ENCODE peak calls at places on chromosomes 4 and X, in six cellular contexts. One of them, this sample, is unnamed.

GRCh38 chr4:73068496-73069337 is 799 bp downstream of the COX18 start:
- DNase-seq in hepatocyte: peak; percentile 14
- DNase-seq in IMR-90: peak; percentile 32
- DNase-seq in fibroblast of lung: peak; percentile 39
- DNase-seq in H9: no peak
- DNase-seq in esophagus squamous epithelium: no peak
- DNase-seq in this sample: peak; percentile 17

GRCh38 chr4:35087216-35087615 is 1157.1 kb downstream of the ARAP2 start:
- DNase-seq in hepatocyte: no peak
- DNase-seq in fibroblast of lung: no peak
- DNase-seq in H9: no peak
- DNase-seq in IMR-90: no peak
- DNase-seq in esophagus squamous epithelium: no peak
- DNase-seq in this sample: no peak

GRCh38 chrX:71493111-71493613 is 39.7 kb upstream of the OGT start:
- DNase-seq in fibroblast of lung: no peak
- DNase-seq in H9: no peak
- DNase-seq in hepatocyte: no peak
- DNase-seq in esophagus squamous epithelium: no peak
- DNase-seq in IMR-90: no peak
- DNase-seq in this sample: peak; percentile 4

GRCh38 chrX:21708116-21708515 is 49.8 kb downstream of the SMPX start:
- DNase-seq in esophagus squamous epithelium: no peak
- DNase-seq in fibroblast of lung: no peak
- DNase-seq in H9: no peak
- DNase-seq in hepatocyte: no peak
- DNase-seq in IMR-90: no peak
- DNase-seq in this sample: no peak

GRCh38 chr4:139454646-139455045 is 725 bp downstream of the RAB33B start:
- DNase-seq in esophagus squamous epithelium: no peak
- DNase-seq in fibroblast of lung: no peak
- DNase-seq in IMR-90: no peak
- DNase-seq in H9: no peak
- DNase-seq in hepatocyte: no peak
- DNase-seq in this sample: no peak

GRCh38 chr4:94714360-94714759 is 43.4 kb upstream of the BMPR1B start:
- DNase-seq in H9: no peak
- DNase-seq in IMR-90: peak; percentile 13
- DNase-seq in hepatocyte: no peak
- DNase-seq in esophagus squamous epithelium: no peak
- DNase-seq in fibroblast of lung: peak; percentile 41
- DNase-seq in this sample: no peak

GRCh38 chrX:97616883-97617510 is 733.3 kb downstream of the RPA4 start:
- DNase-seq in esophagus squamous epithelium: no peak
- DNase-seq in IMR-90: peak; percentile 74
- DNase-seq in hepatocyte: peak; percentile 44
- DNase-seq in H9: no peak
- DNase-seq in fibroblast of lung: peak; percentile 71
- DNase-seq in this sample: no peak

GRCh38 chrX:56853436-56853835 is 124.4 kb downstream of the NBDY start:
- DNase-seq in IMR-90: no peak
- DNase-seq in hepatocyte: no peak
- DNase-seq in esophagus squamous epithelium: no peak
- DNase-seq in H9: no peak
- DNase-seq in fibroblast of lung: no peak
- DNase-seq in this sample: no peak

GRCh38 chr4:35250771-35251170 is 993.5 kb downstream of the ARAP2 start:
- DNase-seq in H9: no peak
- DNase-seq in hepatocyte: no peak
- DNase-seq in IMR-90: no peak
- DNase-seq in fibroblast of lung: no peak
- DNase-seq in esophagus squamous epithelium: no peak
- DNase-seq in this sample: no peak

GRCh38 chr4:140047017-140047640 is 106.9 kb downstream of the MAML3 start:
- DNase-seq in esophagus squamous epithelium: no peak
- DNase-seq in fibroblast of lung: peak; percentile 36
- DNase-seq in H9: peak; percentile 52
- DNase-seq in IMR-90: no peak
- DNase-seq in hepatocyte: no peak
- DNase-seq in this sample: no peak

GRCh38 chr4:29309050-29309449 is 1411.1 kb upstream of the PCDH7 start:
- DNase-seq in esophagus squamous epithelium: no peak
- DNase-seq in IMR-90: peak; percentile 81
- DNase-seq in H9: no peak
- DNase-seq in hepatocyte: no peak
- DNase-seq in fibroblast of lung: peak; percentile 54
- DNase-seq in this sample: no peak

GRCh38 chrX:3599787-3600465 is 113.5 kb downstream of the PRKX start:
- DNase-seq in hepatocyte: no peak
- DNase-seq in fibroblast of lung: peak; percentile 24
- DNase-seq in esophagus squamous epithelium: no peak
- DNase-seq in H9: no peak
- DNase-seq in IMR-90: no peak
- DNase-seq in this sample: no peak

GRCh38 chr4:1567808-1568581 is 116.1 kb downstream of the FAM53A start:
- DNase-seq in IMR-90: no peak
- DNase-seq in fibroblast of lung: no peak
- DNase-seq in hepatocyte: no peak
- DNase-seq in esophagus squamous epithelium: no peak
- DNase-seq in H9: no peak
- DNase-seq in this sample: no peak

GRCh38 chr4:16721618-16722291 is 176.7 kb downstream of the LDB2 start:
- DNase-seq in esophagus squamous epithelium: no peak
- DNase-seq in hepatocyte: peak; percentile 27
- DNase-seq in fibroblast of lung: peak; percentile 89
- DNase-seq in H9: no peak
- DNase-seq in IMR-90: peak; percentile 89
- DNase-seq in this sample: peak; percentile 31

GRCh38 chr4:46270986-46271596 is 118.8 kb downstream of the GABRA2 start:
- DNase-seq in hepatocyte: peak; percentile 38
- DNase-seq in fibroblast of lung: peak; percentile 3
- DNase-seq in esophagus squamous epithelium: no peak
- DNase-seq in H9: no peak
- DNase-seq in IMR-90: peak; percentile 4
- DNase-seq in this sample: no peak

GRCh38 chr4:63302078-63302477 is 1107.2 kb downstream of the TECRL start:
- DNase-seq in hepatocyte: no peak
- DNase-seq in esophagus squamous epithelium: no peak
- DNase-seq in fibroblast of lung: no peak
- DNase-seq in H9: no peak
- DNase-seq in IMR-90: no peak
- DNase-seq in this sample: no peak

DNA sequence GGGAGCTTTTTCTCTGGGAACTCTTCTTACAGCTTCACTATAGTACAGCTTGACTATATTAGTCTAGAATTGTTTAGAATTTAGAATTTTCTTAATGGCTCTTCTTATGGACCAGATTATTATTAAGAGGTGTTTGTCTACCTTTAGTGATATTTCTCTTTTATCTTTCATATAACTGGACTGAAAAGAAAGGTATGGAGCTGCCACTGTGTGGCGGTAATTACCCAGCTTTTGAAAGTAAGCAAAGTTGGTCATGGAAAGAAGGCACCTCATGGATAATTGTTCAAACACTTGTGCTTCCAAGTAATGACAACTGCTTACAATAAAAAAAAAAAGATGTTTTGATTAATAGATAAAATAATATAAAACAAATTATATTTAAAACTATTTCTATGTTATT is 1112.5 kb downstream of the TECRL start:
- DNase-seq in IMR-90: no peak
- DNase-seq in esophagus squamous epithelium: no peak
- DNase-seq in fibroblast of lung: no peak
- DNase-seq in H9: no peak
- DNase-seq in hepatocyte: peak; percentile 15
- DNase-seq in this sample: no peak
- TF ChIP-seq CTCF in IMR-90: no peak
- TF ChIP-seq CTCF in esophagus squamous epithelium: no peak
- TF ChIP-seq CTCF in fibroblast of lung: no peak
- TF ChIP-seq CTCF in H9: peak; percentile 71
- TF ChIP-seq CTCF in hepatocyte: peak; percentile 49
- TF ChIP-seq CTCF in this sample: peak; percentile 18

GRCh38 chr4:39521253-39521908 is 5.9 kb downstream of the UGDH start:
- DNase-seq in H9: no peak
- DNase-seq in esophagus squamous epithelium: no peak
- DNase-seq in IMR-90: peak; percentile 82
- DNase-seq in fibroblast of lung: peak; percentile 73
- DNase-seq in hepatocyte: no peak
- DNase-seq in this sample: no peak
- H3K4me1 ChIP-seq in H9: no peaks in the 10 kb centered on the region
- H3K4me1 ChIP-seq in esophagus squamous epithelium: peaks cover 52% of the 10 kb centered on the region
- H3K4me1 ChIP-seq in IMR-90: peaks cover 7% of the 10 kb centered on the region
- H3K4me1 ChIP-seq in fibroblast of lung: peaks cover 9% of the 10 kb centered on the region
- H3K4me1 ChIP-seq in hepatocyte: peaks cover 29% of the 10 kb centered on the region
- H3K4me1 ChIP-seq in this sample: no peaks in the 10 kb centered on the region

GRCh38 chrX:40098264-40099045 is 697 bp upstream of the BCOR start:
- DNase-seq in H9: peak; percentile 80
- DNase-seq in IMR-90: no peak
- DNase-seq in hepatocyte: peak; percentile 83
- DNase-seq in fibroblast of lung: peak; percentile 56
- DNase-seq in esophagus squamous epithelium: no peak
- DNase-seq in this sample: no peak

GRCh38 chrX:40101430-40101802 is 3.7 kb upstream of the BCOR start:
- DNase-seq in H9: peak; percentile 53
- DNase-seq in hepatocyte: no peak
- DNase-seq in esophagus squamous epithelium: no peak
- DNase-seq in IMR-90: no peak
- DNase-seq in fibroblast of lung: no peak
- DNase-seq in this sample: no peak

GRCh38 chrX:40100537-40101429 is 3.0 kb upstream of the BCOR start:
- DNase-seq in fibroblast of lung: no peak
- DNase-seq in hepatocyte: no peak
- DNase-seq in H9: peak; percentile 48
- DNase-seq in IMR-90: no peak
- DNase-seq in esophagus squamous epithelium: no peak
- DNase-seq in this sample: no peak

GRCh38 chrX:40099046-40099968 is 1.5 kb upstream of the BCOR start:
- DNase-seq in hepatocyte: peak; percentile 55
- DNase-seq in fibroblast of lung: no peak
- DNase-seq in IMR-90: no peak
- DNase-seq in esophagus squamous epithelium: no peak
- DNase-seq in H9: peak; percentile 79
- DNase-seq in this sample: no peak

GRCh38 chrX:40100141-40100536 is 2.4 kb upstream of the BCOR start:
- DNase-seq in esophagus squamous epithelium: no peak
- DNase-seq in IMR-90: no peak
- DNase-seq in H9: no peak
- DNase-seq in fibroblast of lung: no peak
- DNase-seq in hepatocyte: peak; percentile 57
- DNase-seq in this sample: no peak
- H3K27me3 ChIP-seq in esophagus squamous epithelium: no peaks in the 10 kb centered on the region
- H3K27me3 ChIP-seq in IMR-90: peaks cover 4% of the 10 kb centered on the region
- H3K27me3 ChIP-seq in H9: peaks cover 52% of the 10 kb centered on the region
- H3K27me3 ChIP-seq in fibroblast of lung: no peaks in the 10 kb centered on the region
- H3K27me3 ChIP-seq in hepatocyte: peaks cover 48% of the 10 kb centered on the region
- H3K27me3 ChIP-seq in this sample: no peaks in the 10 kb centered on the region

GRCh38 chr4:90030953-90031352 is 96.2 kb upstream of the CCSER1 start:
- DNase-seq in fibroblast of lung: no peak
- DNase-seq in hepatocyte: peak; percentile 41
- DNase-seq in H9: peak; percentile 35
- DNase-seq in esophagus squamous epithelium: no peak
- DNase-seq in IMR-90: no peak
- DNase-seq in this sample: no peak
- TF ChIP-seq CTCF in fibroblast of lung: no peak
- TF ChIP-seq CTCF in hepatocyte: peak; percentile 43
- TF ChIP-seq CTCF in H9: peak; percentile 60
- TF ChIP-seq CTCF in esophagus squamous epithelium: no peak
- TF ChIP-seq CTCF in IMR-90: no peak
- TF ChIP-seq CTCF in this sample: peak; percentile 32

DNA sequence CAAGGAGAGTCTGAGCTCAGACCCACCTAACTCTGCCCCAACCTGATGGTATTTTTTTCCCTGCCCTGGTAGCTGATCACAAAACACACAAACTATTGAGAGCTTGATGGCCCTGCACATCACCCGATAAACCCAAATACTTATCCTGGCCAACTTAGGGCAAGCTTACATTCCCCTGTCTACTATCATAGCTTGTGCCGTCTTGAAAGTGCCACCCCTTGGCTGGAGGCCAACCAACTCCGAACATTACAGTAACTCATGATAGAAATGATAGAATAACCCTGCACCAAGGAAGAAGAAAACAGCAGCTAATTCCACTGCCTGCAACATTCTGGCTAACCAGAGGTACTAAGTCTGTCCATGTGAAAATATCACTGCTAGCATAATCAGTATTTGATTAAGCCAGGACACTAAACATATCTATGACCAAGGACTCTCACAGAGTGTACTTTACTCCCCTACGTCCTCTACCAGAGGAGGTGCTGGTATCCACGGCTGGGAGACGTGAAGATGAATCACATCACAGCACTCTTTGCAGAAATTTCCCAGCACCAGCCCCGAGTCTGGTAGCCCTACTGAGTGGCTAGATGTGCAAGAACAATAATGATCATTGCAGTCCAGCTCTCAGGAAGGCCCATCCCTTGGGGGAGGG is 8.9 kb downstream of the STBD1 start:
- DNase-seq in fibroblast of lung: no peak
- DNase-seq in H9: no peak
- DNase-seq in IMR-90: no peak
- DNase-seq in hepatocyte: no peak
- DNase-seq in esophagus squamous epithelium: no peak
- DNase-seq in this sample: no peak
- H3K4me1 ChIP-seq in fibroblast of lung: peaks cover 2% of the 10 kb centered on the region
- H3K4me1 ChIP-seq in H9: no peaks in the 10 kb centered on the region
- H3K4me1 ChIP-seq in IMR-90: no peaks in the 10 kb centered on the region
- H3K4me1 ChIP-seq in hepatocyte: no peaks in the 10 kb centered on the region
- H3K4me1 ChIP-seq in esophagus squamous epithelium: no peaks in the 10 kb centered on the region
- H3K4me1 ChIP-seq in this sample: no peaks in the 10 kb centered on the region

GRCh38 chrX:1138476-1138875 is 74.0 kb downstream of the CRLF2 start:
- DNase-seq in H9: peak; percentile 12
- DNase-seq in IMR-90: no peak
- DNase-seq in hepatocyte: no peak
- DNase-seq in esophagus squamous epithelium: no peak
- DNase-seq in fibroblast of lung: no peak
- DNase-seq in this sample: no peak
- H3K27me3 ChIP-seq in H9: no peaks in the 10 kb centered on the region
- H3K27me3 ChIP-seq in IMR-90: no peaks in the 10 kb centered on the region
- H3K27me3 ChIP-seq in hepatocyte: no peaks in the 10 kb centered on the region
- H3K27me3 ChIP-seq in esophagus squamous epithelium: peaks cover 5% of the 10 kb centered on the region
- H3K27me3 ChIP-seq in fibroblast of lung: no peaks in the 10 kb centered on the region
- H3K27me3 ChIP-seq in this sample: no peaks in the 10 kb centered on the region

GRCh38 chrX:129497146-129497805 is 26.0 kb downstream of the SMARCA1 start:
- DNase-seq in H9: no peak
- DNase-seq in IMR-90: no peak
- DNase-seq in fibroblast of lung: no peak
- DNase-seq in esophagus squamous epithelium: no peak
- DNase-seq in hepatocyte: no peak
- DNase-seq in this sample: no peak

GRCh38 chrX:129496625-129497024 is 26.7 kb downstream of the SMARCA1 start:
- DNase-seq in H9: no peak
- DNase-seq in fibroblast of lung: peak; percentile 48
- DNase-seq in esophagus squamous epithelium: no peak
- DNase-seq in IMR-90: peak; percentile 67
- DNase-seq in hepatocyte: no peak
- DNase-seq in this sample: no peak

GRCh38 chrX:129493643-129494042 is 29.6 kb downstream of the SMARCA1 start:
- DNase-seq in IMR-90: peak; percentile 63
- DNase-seq in H9: no peak
- DNase-seq in hepatocyte: no peak
- DNase-seq in fibroblast of lung: peak; percentile 67
- DNase-seq in esophagus squamous epithelium: no peak
- DNase-seq in this sample: no peak

GRCh38 chrX:129495941-129496340 is 27.3 kb downstream of the SMARCA1 start:
- DNase-seq in IMR-90: peak; percentile 48
- DNase-seq in H9: no peak
- DNase-seq in esophagus squamous epithelium: no peak
- DNase-seq in fibroblast of lung: peak; percentile 60
- DNase-seq in hepatocyte: no peak
- DNase-seq in this sample: no peak

GRCh38 chrX:129494887-129495286 is 28.4 kb downstream of the SMARCA1 start:
- DNase-seq in fibroblast of lung: no peak
- DNase-seq in H9: no peak
- DNase-seq in esophagus squamous epithelium: no peak
- DNase-seq in hepatocyte: no peak
- DNase-seq in IMR-90: no peak
- DNase-seq in this sample: no peak
- TF ChIP-seq CTCF in fibroblast of lung: no peak
- TF ChIP-seq CTCF in H9: no peak
- TF ChIP-seq CTCF in esophagus squamous epithelium: no peak
- TF ChIP-seq CTCF in hepatocyte: no peak
- TF ChIP-seq CTCF in IMR-90: no peak
- TF ChIP-seq CTCF in this sample: no peak